ENCODE peak calls at places on chromosomes 1 and 21, in nine cellular contexts. U is CD8-positive, alpha-beta T cell; G is HEK293T; V is GM12891; F is non-pigmented ciliary epithelial cell; X is adrenal gland; J is cortex of kidney; E is activated T-cell treated with anti-CD3 and anti-CD28 coated beads, Interleukin-2, amount 50 U/mL, for 72 hours; L is smooth muscle cell of the brain vasculature. R is an unnamed sample.
A peak's percentile ranks its signal among the peaks of the same experiment; 100 is the strongest.

GRCh38 chr1:173002891-173003582 is 47.7 kb downstream of the TNFSF18 start:
- DNase-seq in J (no peak), X (peak; percentile 62), F (no peak), L (no peak), G (no peak), U (no peak), V (no peak), E (no peak), R (no peak)

GRCh38 chr1:115306146-115306545 is 31.9 kb downstream of the NGF start:
- DNase-seq in X (no peak), L (no peak), U (no peak), E (no peak), G (no peak), V (no peak), F (no peak), J (no peak), R (no peak)

GRCh38 chr1:17822741-17823426 is 67.8 kb downstream of the ACTL8 start:
- DNase-seq in L (no peak), X (no peak), U (no peak), G (no peak), E (no peak), V (no peak), J (no peak), F (no peak), R (no peak)

GRCh38 chr1:156816561-156817328 is at the start of gene SH2D2A:
- DNase-seq in U (peak; percentile 92), J (no peak), X (peak; percentile 51), G (no peak), V (peak; percentile 78), F (no peak), L (no peak), E (peak; percentile 95), R (peak; percentile 81)

GRCh38 chr1:180953291-180953747 is 40.6 kb downstream of the KIAA1614 start:
- DNase-seq in L (no peak), E (peak; percentile 9), X (no peak), G (no peak), V (no peak), J (no peak), U (no peak), F (no peak), R (no peak)

GRCh38 chr1:189275786-189276185 is 1201.9 kb downstream of the BRINP3 start:
- DNase-seq in X (no peak), L (no peak), J (no peak), U (no peak), V (no peak), F (no peak), E (no peak), G (no peak), R (no peak)

GRCh38 chr1:153217212-153217611 is at the start of gene PRR9:
- DNase-seq in F (no peak), G (no peak), V (no peak), L (no peak), E (no peak), U (no peak), X (no peak), J (no peak), R (no peak)

GRCh38 chr1:186325239-186325638 is 49.8 kb downstream of the TPR start:
- DNase-seq in V (no peak), F (peak; percentile 1), X (no peak), G (no peak), U (no peak), L (no peak), E (no peak), J (no peak), R (no peak)

GRCh38 chr1:18739956-18740355 is 109.3 kb downstream of the PAX7 start:
- DNase-seq in L (no peak), V (no peak), G (no peak), E (no peak), U (no peak), F (no peak), J (no peak), X (no peak), R (no peak)

GRCh38 chr1:24364975-24365678 is 46.0 kb downstream of the GRHL3 start:
- DNase-seq in J (no peak), G (no peak), X (no peak), V (peak; percentile 52), L (no peak), E (peak; percentile 65), F (peak; percentile 68), U (no peak), R (no peak)

GRCh38 chr1:204456826-204457361 is 37.7 kb downstream of the PIK3C2B start:
- DNase-seq in V (no peak), E (no peak), G (no peak), L (no peak), J (no peak), U (no peak), X (no peak), F (no peak), R (no peak)

GRCh38 chr1:205598841-205599666 is 32.8 kb downstream of the ELK4 start:
- DNase-seq in X (peak; percentile 68), U (no peak), J (no peak), V (no peak), L (peak; percentile 61), E (no peak), G (peak; percentile 4), F (peak; percentile 74), R (no peak)

GRCh38 chr1:187987236-187987776 is 1158.6 kb downstream of the PLA2G4A start:
- DNase-seq in F (no peak), X (no peak), V (no peak), G (no peak), J (no peak), E (no peak), U (no peak), L (no peak), R (no peak)

GRCh38 chr1:219880765-219881457 is 47.4 kb downstream of the SLC30A10 start:
- DNase-seq in G (no peak), X (no peak), L (no peak), J (no peak), E (no peak), V (no peak), U (no peak), F (no peak), R (no peak)

GRCh38 chr1:46806196-46807020 is 7.6 kb downstream of the CYP4B1 start:
- DNase-seq in G (no peak), J (no peak), L (no peak), U (no peak), E (no peak), V (no peak), X (peak; percentile 71), F (no peak), R (no peak)

GRCh38 chr1:150138044-150138443 is 11.7 kb upstream of the PLEKHO1 start:
- DNase-seq in E (no peak), X (no peak), L (no peak), J (no peak), F (no peak), G (no peak), U (no peak), V (no peak), R (no peak)

GRCh38 chr1:94773296-94773809 is 46.8 kb upstream of the SLC44A3 start:
- DNase-seq in X (no peak), G (no peak), U (no peak), E (no peak), J (no peak), V (no peak), F (no peak), L (no peak), R (no peak)

GRCh38 chr1:41672641-41673313 is 188.3 kb upstream of the EDN2 start:
- DNase-seq in X (no peak), V (no peak), G (no peak), E (no peak), J (no peak), F (peak; percentile 64), L (no peak), U (no peak), R (no peak)

GRCh38 chr1:224292419-224292818 is 37.6 kb downstream of the NVL start:
- DNase-seq in V (no peak), J (no peak), U (no peak), G (no peak), E (no peak), L (no peak), X (no peak), F (no peak), R (no peak)

GRCh38 chr21:45248893-45249381 is 38.8 kb downstream of the POFUT2 start:
- DNase-seq in F (no peak), V (no peak), L (no peak), J (no peak), E (no peak), X (no peak), G (no peak), U (no peak), R (no peak)

R was measured in GM18507.